ENCODE peak calls at places on chromosomes 6 and 20, in five cellular contexts. K is right lobe of liver, N is left ventricle myocardium inferior, M is IMR-90, V is heart left ventricle. I is an unnamed sample.

GRCh38 chr6:167238169-167238693 is 52.9 kb upstream of the UNC93A start:
- DNase-seq in K (no peak), N (no peak), M (no peak), V (no peak), I (no peak)

GRCh38 chr20:53829706-53830521 is 236.3 kb upstream of the ZNF217 start:
- DNase-seq in K (no peak), N (no peak), M (peak), V (no peak), I (peak)

GRCh38 chr6:73353636-73354388 is at the start of gene DPPA5:
- DNase-seq in K (no peak), N (no peak), M (no peak), V (no peak), I (no peak)

GRCh38 chr6:89599727-89600126 is 38.8 kb downstream of the LYRM2 start:
- DNase-seq in K (no peak), N (peak), M (no peak), V (peak), I (no peak)

GRCh38 chr20:38270869-38271608 is 10.5 kb upstream of the KIAA1755 start:
- DNase-seq in K (no peak), N (peak), M (peak), V (peak), I (peak)

GRCh38 chr6:154842828-154843227 is 109.6 kb downstream of the SCAF8 start:
- DNase-seq in K (no peak), N (no peak), M (no peak), V (no peak), I (no peak)

GRCh38 chr6:35146453-35146852 is 5.3 kb upstream of the TCP11 start:
- DNase-seq in K (peak), N (peak), M (peak), V (peak), I (peak)

GRCh38 chr6:81534934-81535465 is 217.5 kb downstream of the TENT5A start:
- DNase-seq in K (no peak), N (no peak), M (no peak), V (no peak), I (no peak)

GRCh38 chr6:149046164-149046821 is 271.2 kb upstream of the TAB2 start:
- DNase-seq in K (no peak), N (no peak), M (no peak), V (no peak), I (no peak)

GRCh38 chr6:113050979-113051378 is 703.8 kb downstream of the RFPL4B start:
- DNase-seq in K (no peak), N (no peak), M (no peak), V (no peak), I (no peak)
- H3K4me3 ChIP-seq in K (no peak), N (no peak), M (no peak), V (no peak), I (no peak)

GRCh38 chr20:55668659-55669058 is 336.7 kb downstream of the CBLN4 start:
- DNase-seq in K (no peak), N (no peak), M (no peak), V (no peak), I (no peak)

GRCh38 chr20:55667024-55667423 is 338.3 kb downstream of the CBLN4 start:
- DNase-seq in K (no peak), N (no peak), M (no peak), V (no peak), I (no peak)

DNA sequence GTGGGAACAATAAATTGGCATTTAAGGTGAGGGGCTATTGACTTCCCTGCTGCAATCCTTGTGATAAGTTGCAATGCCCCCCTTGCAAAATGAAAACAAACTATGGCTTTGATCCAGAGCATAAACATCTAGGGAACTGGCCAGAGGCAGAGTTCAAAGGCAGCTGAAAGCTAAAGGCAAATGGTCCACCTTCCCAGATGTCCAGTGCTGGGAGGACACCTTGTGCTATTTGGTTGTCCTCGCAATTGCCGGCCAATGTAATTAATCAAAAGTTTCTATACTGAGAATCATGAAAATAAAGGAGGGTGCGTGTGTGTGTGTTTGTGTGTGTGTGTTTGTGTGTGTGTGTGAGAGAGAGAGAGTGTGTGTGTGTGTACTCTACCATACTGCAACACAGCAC is 337.4 kb downstream of the CBLN4 start:
- DNase-seq in K (no peak), N (no peak), M (no peak), V (no peak), I (no peak)
- TF ChIP-seq CTCF in K (no peak), N (no peak), M (no peak), V (no peak), I (no peak)

GRCh38 chr6:133184798-133185380 is 56.3 kb upstream of the EYA4 start:
- DNase-seq in K (no peak), N (no peak), M (peak), V (no peak), I (peak)
- H3K4me3 ChIP-seq in K (no peak), N (no peak), M (no peak), V (no peak), I (no peak)

GRCh38 chr6:138965971-138966370 is 22.1 kb downstream of the REPS1 start:
- DNase-seq in K (no peak), N (no peak), M (no peak), V (no peak), I (no peak)
- TF ChIP-seq CTCF in K (no peak), N (no peak), M (no peak), V (no peak), I (no peak)

GRCh38 chr20:11676618-11677289 is 240.9 kb upstream of the BTBD3 start:
- DNase-seq in K (peak), N (no peak), M (peak), V (peak), I (peak)

GRCh38 chr20:11672959-11673358 is 244.7 kb upstream of the BTBD3 start:
- DNase-seq in K (no peak), N (no peak), M (no peak), V (no peak), I (no peak)

GRCh38 chr20:11675920-11676617 is 241.6 kb upstream of the BTBD3 start:
- DNase-seq in K (no peak), N (no peak), M (peak), V (no peak), I (peak)

DNA sequence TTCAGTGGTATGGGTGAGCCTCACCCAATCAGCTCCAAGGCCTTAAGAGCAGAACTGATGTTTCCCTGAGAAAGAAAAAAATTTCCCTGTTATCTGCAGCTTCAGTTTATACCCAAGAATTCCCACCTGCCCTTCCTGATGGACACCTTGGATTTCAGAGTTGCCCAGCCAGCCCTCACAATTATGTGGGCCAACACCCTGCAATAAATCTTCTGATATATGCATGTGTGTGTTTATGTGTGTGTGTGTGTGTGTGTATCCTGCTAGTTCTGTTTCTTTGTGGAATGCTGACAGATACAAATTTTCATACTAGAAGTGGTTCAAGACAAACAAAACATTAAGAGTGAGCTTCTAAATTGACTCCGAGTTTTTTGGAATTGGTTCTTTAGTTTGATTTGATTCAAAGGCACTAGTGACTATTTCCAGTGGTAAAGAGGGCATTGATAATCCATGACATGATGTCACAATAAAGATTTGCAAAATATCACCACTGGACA is 246.6 kb upstream of the BTBD3 start:
- DNase-seq in K (no peak), N (no peak), M (no peak), V (no peak), I (no peak)
- H3K4me3 ChIP-seq in K (no peak), N (no peak), M (no peak), V (no peak), I (no peak)

GRCh38 chr20:46088409-46089075 is 1.2 kb downstream of the NCOA5 start:
- DNase-seq in K (no peak), N (no peak), M (peak), V (no peak), I (peak)

GRCh38 chr20:46089338-46090094 is at the start of gene NCOA5:
- DNase-seq in K (peak), N (peak), M (peak), V (peak), I (peak)

GRCh38 chr20:46084805-46085792 is 4.7 kb downstream of the NCOA5 start:
- DNase-seq in K (no peak), N (no peak), M (peak), V (no peak), I (peak)

GRCh38 chr20:46089076-46089337 is 755 bp downstream of the NCOA5 start:
- DNase-seq in K (no peak), N (no peak), M (peak), V (no peak), I (peak)

DNA sequence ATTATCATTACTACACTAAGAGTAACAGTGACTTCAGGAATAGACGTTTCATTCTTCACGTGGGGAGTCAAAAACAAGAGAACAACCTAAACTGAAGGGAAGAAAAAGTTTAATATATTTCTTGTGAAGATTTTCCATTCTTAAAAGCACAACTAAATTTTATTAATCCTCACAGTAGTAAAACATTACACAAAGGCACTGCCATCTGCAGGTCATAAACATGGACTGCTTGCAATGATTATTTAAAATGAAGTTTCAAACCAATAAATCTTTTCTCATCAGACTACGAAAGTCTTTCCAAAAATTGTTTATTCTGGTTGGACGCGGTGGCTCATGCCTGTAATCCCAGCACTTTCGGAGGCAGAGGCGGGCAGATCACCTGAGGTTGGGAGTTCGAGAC is 2.6 kb downstream of the NCOA5 start:
- DNase-seq in K (no peak), N (no peak), M (peak), V (no peak), I (peak)
- TF ChIP-seq CTCF in K (peak), N (peak), M (peak), V (peak), I (peak)